ENCODE peak calls at places on chromosome 9, in nine cellular contexts. X is adrenal gland, M is uterus, B is keratinocyte, D is IMR-90, K is mammary epithelial cell, F is tibial nerve, T is heart right ventricle, U is dorsolateral prefrontal cortex. A is an unnamed sample.

GRCh38 chr9:129072171-129072570 is 8.7 kb upstream of the DOLPP1 start:
- DNase-seq in B (no peak), X (no peak), U (no peak), T (no peak), D (no peak), K (no peak), M (no peak), F (no peak), A (no peak)

GRCh38 chr9:10251490-10251889 is 361.3 kb downstream of the PTPRD start:
- DNase-seq in F (no peak), D (peak), M (no peak), X (peak), B (no peak), U (no peak), T (no peak), K (peak), A (no peak)

GRCh38 chr9:137007816-137008270 is 11.5 kb upstream of the CLIC3 start:
- DNase-seq in X (no peak), U (no peak), F (no peak), T (no peak), D (no peak), B (no peak), K (no peak), M (no peak), A (no peak)

GRCh38 chr9:32552172-32552872 is at the start of the genes SMIM27 and TOPORS:
- DNase-seq in K (peak), T (peak), F (peak), U (peak), B (peak), X (peak), D (peak), M (peak), A (peak)

GRCh38 chr9:97387936-97388684 is 23.8 kb upstream of the TDRD7 start:
- DNase-seq in U (no peak), M (no peak), D (no peak), T (no peak), B (no peak), K (no peak), X (no peak), F (no peak), A (no peak)

GRCh38 chr9:29325855-29326254 is 1752.6 kb upstream of the C9orf72 start:
- DNase-seq in X (no peak), D (no peak), K (no peak), T (no peak), F (no peak), M (no peak), B (no peak), U (no peak), A (no peak)

GRCh38 chr9:98873535-98874432 is 66.3 kb downstream of the GALNT12 start:
- DNase-seq in M (no peak), U (no peak), D (no peak), K (no peak), T (peak), X (peak), B (no peak), F (no peak), A (peak)

GRCh38 chr9:4038182-4038723 is 261.6 kb downstream of the GLIS3 start:
- DNase-seq in M (no peak), K (peak), B (no peak), D (peak), T (no peak), F (no peak), U (no peak), X (no peak), A (no peak)

GRCh38 chr9:114889802-114890224 is 40.6 kb downstream of the TNFSF8 start:
- DNase-seq in K (peak), D (no peak), T (no peak), X (no peak), M (no peak), U (no peak), B (no peak), F (no peak), A (no peak)

GRCh38 chr9:13113201-13113600 is 166.3 kb downstream of the MPDZ start:
- DNase-seq in T (no peak), D (peak), K (no peak), X (no peak), M (no peak), F (no peak), B (no peak), U (no peak), A (no peak)

GRCh38 chr9:128470560-128470959 is 14.8 kb downstream of the ODF2 start:
- DNase-seq in K (no peak), X (peak), T (no peak), F (peak), B (no peak), U (no peak), M (no peak), D (peak), A (no peak)

GRCh38 chr9:108142504-108143201 is 653.1 kb upstream of the KLF4 start:
- DNase-seq in U (peak), K (no peak), X (peak), F (peak), T (peak), M (peak), D (peak), B (no peak), A (peak)

GRCh38 chr9:42388846-42389245 is 205.4 kb downstream of the SPATA31A6 start:
- DNase-seq in F (no peak), D (no peak), T (no peak), X (no peak), M (no peak), U (no peak), K (no peak), B (no peak), A (no peak)

GRCh38 chr9:21747171-21747570 is 55.3 kb upstream of the MTAP start:
- DNase-seq in T (no peak), M (no peak), X (no peak), F (no peak), U (no peak), K (peak), D (no peak), B (peak), A (no peak)

GRCh38 chr9:18478517-18479361 is 4.8 kb downstream of the ADAMTSL1 start:
- DNase-seq in F (no peak), M (no peak), T (no peak), U (no peak), B (no peak), D (peak), X (no peak), K (no peak), A (no peak)

GRCh38 chr9:4640027-4640426 is 22.1 kb upstream of the PLPP6 start:
- DNase-seq in B (no peak), X (peak), F (no peak), U (no peak), T (no peak), M (no peak), K (no peak), D (no peak), A (no peak)

GRCh38 chr9:80602291-80602690 is 1030.5 kb downstream of the TLE4 start:
- DNase-seq in X (no peak), D (no peak), M (no peak), U (no peak), B (no peak), T (no peak), F (no peak), K (no peak), A (no peak)

GRCh38 chr9:105281926-105282325 is 37.5 kb downstream of the SLC44A1 start:
- DNase-seq in B (no peak), T (no peak), U (no peak), D (no peak), K (peak), X (no peak), F (no peak), M (no peak), A (no peak)

GRCh38 chr9:132042324-132042723 is 37.3 kb downstream of the MED27 start:
- DNase-seq in X (peak), F (no peak), M (no peak), T (no peak), K (peak), U (no peak), D (peak), B (peak), A (no peak)

GRCh38 chr9:114034176-114034575 is 43.9 kb downstream of the AMBP start:
- DNase-seq in K (no peak), M (no peak), D (no peak), T (no peak), B (no peak), X (no peak), U (no peak), F (no peak), A (no peak)

GRCh38 chr9:107707419-107707837 is 217.9 kb upstream of the KLF4 start:
- DNase-seq in F (no peak), M (peak), X (peak), T (no peak), D (peak), B (peak), U (no peak), K (peak), A (no peak)

GRCh38 chr9:133850161-133850560 is 112.0 kb upstream of the SARDH start:
- DNase-seq in T (no peak), F (no peak), D (no peak), M (no peak), K (no peak), X (peak), B (no peak), U (no peak), A (no peak)

GRCh38 chr9:124022201-124023121 is 10.9 kb downstream of the LHX2 start:
- DNase-seq in F (no peak), B (no peak), M (no peak), D (no peak), U (no peak), X (no peak), T (no peak), K (peak), A (no peak)

GRCh38 chr9:16230731-16231130 is 639.7 kb downstream of the BNC2 start:
- DNase-seq in D (no peak), K (no peak), M (no peak), F (no peak), B (no peak), T (no peak), X (no peak), U (no peak), A (no peak)

GRCh38 chr9:136023401-136024225 is 62.4 kb upstream of the UBAC1 start:
- DNase-seq in M (peak), X (peak), B (no peak), F (peak), U (peak), T (peak), D (peak), K (peak), A (no peak)

GRCh38 chr9:100377015-100377414 is 24.3 kb upstream of the TEX10 start:
- DNase-seq in B (no peak), T (no peak), K (no peak), M (no peak), X (no peak), U (no peak), F (no peak), D (peak), A (no peak)

GRCh38 chr9:136690841-136691261 is 3.6 kb upstream of the AGPAT2 start:
- DNase-seq in M (no peak), B (no peak), U (no peak), X (no peak), K (no peak), D (no peak), F (no peak), T (peak), A (no peak)

GRCh38 chr9:36632892-36633291 is 60.2 kb downstream of the MELK start:
- DNase-seq in D (peak), F (no peak), X (no peak), M (no peak), K (peak), T (no peak), B (no peak), U (no peak), A (no peak)

GRCh38 chr9:18989865-18990264 is 43.1 kb downstream of the SAXO1 start:
- DNase-seq in M (no peak), T (no peak), U (no peak), B (no peak), K (no peak), X (no peak), F (no peak), D (no peak), A (no peak)

GRCh38 chr9:133238272-133238850 is 29.3 kb upstream of the OBP2B start:
- DNase-seq in F (peak), D (no peak), K (no peak), T (peak), X (peak), B (no peak), U (no peak), M (peak), A (no peak)

GRCh38 chr9:130599625-130600024 is 20.2 kb downstream of the FUBP3 start:
- DNase-seq in K (no peak), B (no peak), X (no peak), M (no peak), T (no peak), F (no peak), D (no peak), U (no peak), A (no peak)

GRCh38 chr9:3954950-3955670 is 344.8 kb downstream of the GLIS3 start:
- DNase-seq in M (peak), B (no peak), T (no peak), D (peak), K (no peak), X (peak), U (no peak), F (no peak), A (no peak)

GRCh38 chr9:19379697-19380046 is 364 bp downstream of the RPS6 start:
- DNase-seq in U (no peak), B (no peak), X (peak), F (peak), K (no peak), M (no peak), T (peak), D (peak), A (no peak)

GRCh38 chr9:110575952-110576351 is 3.6 kb downstream of the SVEP1 start:
- DNase-seq in M (no peak), F (no peak), B (no peak), U (no peak), K (no peak), X (no peak), T (no peak), D (no peak), A (no peak)

GRCh38 chr9:116234091-116234490 is 80.5 kb downstream of the PAPPA start:
- DNase-seq in D (peak), U (no peak), F (no peak), B (peak), X (peak), T (no peak), M (peak), K (peak), A (no peak)

GRCh38 chr9:21711504-21711903 is 90.9 kb upstream of the MTAP start:
- DNase-seq in K (peak), T (no peak), X (no peak), U (no peak), F (no peak), D (peak), M (no peak), B (peak), A (no peak)

GRCh38 chr9:92952861-92953620 is 5.7 kb downstream of the FGD3 start:
- DNase-seq in B (no peak), M (no peak), X (no peak), K (no peak), T (no peak), D (no peak), F (no peak), U (no peak), A (no peak)

GRCh38 chr9:27150758-27151431 is 41.9 kb downstream of the TEK start:
- DNase-seq in U (no peak), B (no peak), K (no peak), X (no peak), M (no peak), T (no peak), D (peak), F (no peak), A (no peak)

DNA sequence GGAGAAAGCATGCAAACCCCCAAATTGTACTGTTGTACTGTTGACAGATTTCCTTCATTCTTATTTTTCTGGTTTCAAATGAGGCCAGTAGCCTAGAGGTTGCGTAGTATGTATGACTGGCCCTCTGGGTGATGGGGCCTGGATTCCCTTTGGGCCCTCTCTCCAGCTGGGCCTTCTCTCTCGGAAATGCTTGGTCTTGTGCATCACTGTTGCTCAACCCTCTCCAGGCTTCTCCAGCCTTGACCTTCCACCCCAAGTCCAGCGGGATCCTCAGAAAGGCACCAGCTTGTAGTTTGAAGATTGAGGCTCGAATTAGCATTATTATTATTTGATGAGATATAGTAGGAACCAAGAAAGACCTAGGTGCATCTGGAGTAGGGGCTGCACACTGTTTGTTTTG is 87.0 kb downstream of the ANGPTL2 start:
- DNase-seq in T (peak), M (peak), B (no peak), F (peak), D (peak), X (peak), U (no peak), K (no peak), A (no peak)
- H3K27ac ChIP-seq in T (peak), M (peak), B (no peak), F (peak), D (no peak), X (no peak), U (peak), K (no peak), A (peak)

GRCh38 chr9:121731919-121732318 is 80.5 kb downstream of the DAB2IP start:
- DNase-seq in U (no peak), T (no peak), B (no peak), M (no peak), X (no peak), F (no peak), K (no peak), D (no peak), A (no peak)
- H3K27ac ChIP-seq in U (no peak), T (no peak), B (no peak), M (peak), X (no peak), F (peak), K (no peak), D (no peak), A (no peak)

DNA sequence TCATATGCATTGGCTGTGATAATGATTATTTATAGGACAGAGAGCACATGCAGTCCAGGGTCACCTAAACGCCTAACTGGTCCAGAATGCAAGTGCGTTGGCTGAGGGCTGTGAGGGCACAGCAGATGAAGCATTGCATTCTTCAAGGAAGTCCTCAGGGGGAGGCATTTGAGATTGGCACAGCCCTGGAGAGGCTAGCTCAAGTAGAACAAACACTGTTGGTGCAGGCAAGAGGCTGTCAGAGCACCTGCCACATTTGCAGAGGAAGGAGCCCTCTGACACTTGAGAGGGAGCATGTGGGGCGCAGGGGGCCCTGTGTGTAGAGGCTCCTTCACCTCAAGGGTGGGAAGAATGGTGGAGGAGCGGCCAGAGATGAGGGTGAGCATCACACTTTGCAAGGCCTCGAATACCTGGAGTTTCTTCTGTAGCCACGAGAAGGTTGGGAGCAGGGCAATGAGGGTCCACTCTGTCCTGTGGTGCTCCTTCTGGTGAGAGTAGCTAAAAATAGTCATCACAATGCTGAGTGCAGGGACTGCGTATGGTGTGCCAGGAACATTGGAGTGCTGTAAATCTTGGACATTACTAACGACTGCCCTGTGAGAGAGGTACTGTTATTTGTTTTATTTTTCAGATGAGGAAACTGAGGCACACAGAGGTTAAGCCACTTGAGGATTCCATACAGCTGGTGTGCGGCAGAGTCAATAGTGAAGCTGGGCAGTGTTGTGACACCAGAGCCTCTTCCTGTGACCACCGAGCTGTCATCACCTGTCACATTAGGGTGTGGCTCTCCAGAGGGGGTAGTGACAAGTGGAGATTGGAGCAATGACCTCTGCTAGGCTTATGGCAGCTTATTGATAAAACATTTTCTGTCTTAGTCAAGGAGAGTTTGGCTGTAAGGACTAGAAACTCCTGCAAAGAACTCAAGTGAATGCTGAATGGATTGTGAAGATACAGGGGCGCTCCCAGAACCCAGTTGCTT is 100.2 kb downstream of the PIP5K1B start:
- DNase-seq in B (no peak), T (no peak), M (no peak), D (no peak), X (no peak), U (no peak), F (no peak), K (no peak), A (no peak)
- H3K27ac ChIP-seq in B (no peak), T (peak), M (no peak), D (no peak), X (no peak), U (no peak), F (no peak), K (no peak), A (no peak)

DNA sequence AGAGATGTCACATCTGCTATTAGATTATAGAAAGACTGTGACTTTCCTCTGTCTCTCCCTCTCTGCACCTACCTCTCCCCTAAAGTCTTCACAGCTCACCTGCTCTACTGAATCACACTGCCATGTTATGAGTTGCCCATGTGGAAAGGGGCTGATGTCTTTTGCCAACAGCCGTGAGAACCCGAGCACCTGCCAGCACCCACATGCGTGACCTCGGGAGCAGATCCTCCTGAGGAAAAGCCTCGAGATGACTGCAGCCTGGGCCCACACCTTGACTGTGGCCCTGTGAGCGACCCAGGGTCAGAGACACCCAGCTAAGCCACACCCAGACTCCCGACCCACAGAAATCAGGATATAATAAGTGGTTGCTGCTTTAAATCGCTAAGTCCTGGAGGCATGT is 335.1 kb downstream of the GADD45G start:
- DNase-seq in D (no peak), M (no peak), T (no peak), K (no peak), X (no peak), B (no peak), F (no peak), U (no peak), A (no peak)
- H3K27ac ChIP-seq in D (no peak), M (peak), T (no peak), K (no peak), X (no peak), B (no peak), F (no peak), U (no peak), A (no peak)